ENCODE peak calls at places on chromosomes 11 and 22, in eight cellular contexts. P is stomach, O is upper lobe of left lung, R is A549, H is ovary, I is HepG2, A is tibial nerve, D is GM12878. W is an unnamed sample.

GRCh38 chr11:72812968-72813739 is 1.1 kb upstream of the ATG16L2 start:
- DNase-seq in P (peak), O (no peak), R (peak), H (peak), I (peak), A (no peak), D (no peak), W (peak)

GRCh38 chr11:120527111-120527748 is 15.7 kb downstream of the GRIK4 start:
- DNase-seq in P (no peak), O (peak), R (no peak), H (peak), I (no peak), A (no peak), D (no peak), W (no peak)

GRCh38 chr11:112780351-112781043 is 180.7 kb upstream of the NCAM1 start:
- DNase-seq in P (no peak), O (peak), R (no peak), H (no peak), I (no peak), A (no peak), D (no peak), W (no peak)

GRCh38 chr11:128512478-128513127 is 74.8 kb downstream of the ETS1 start:
- DNase-seq in P (no peak), O (peak), R (no peak), H (no peak), I (no peak), A (no peak), D (no peak), W (no peak)

GRCh38 chr11:6561288-6561687 is 42.1 kb downstream of the RRP8 start:
- DNase-seq in P (no peak), O (no peak), R (no peak), H (no peak), I (no peak), A (no peak), D (no peak), W (no peak)

GRCh38 chr22:44991218-44991617 is 18.6 kb downstream of the PHF21B start:
- DNase-seq in P (no peak), O (no peak), R (no peak), H (no peak), I (no peak), A (no peak), D (no peak), W (no peak)

GRCh38 chr11:102283088-102283487 is 34.2 kb upstream of the BIRC3 start:
- DNase-seq in P (no peak), O (no peak), R (no peak), H (no peak), I (no peak), A (no peak), D (no peak), W (no peak)

GRCh38 chr22:45937960-45938359 is 39.0 kb downstream of the WNT7B start:
- DNase-seq in P (no peak), O (no peak), R (no peak), H (no peak), I (no peak), A (no peak), D (no peak), W (no peak)

GRCh38 chr11:43648888-43649287 is 31.6 kb upstream of the HSD17B12 start:
- DNase-seq in P (no peak), O (no peak), R (no peak), H (no peak), I (no peak), A (no peak), D (no peak), W (no peak)

GRCh38 chr11:112477929-112478317 is 217.3 kb upstream of the PLET1 start:
- DNase-seq in P (no peak), O (no peak), R (no peak), H (no peak), I (no peak), A (no peak), D (no peak), W (no peak)

GRCh38 chr11:15941206-15941770 is 415.1 kb downstream of the SOX6 start:
- DNase-seq in P (no peak), O (peak), R (no peak), H (no peak), I (no peak), A (peak), D (no peak), W (no peak)

GRCh38 chr11:123145220-123145619 is 49.8 kb downstream of the CLMP start:
- DNase-seq in P (no peak), O (no peak), R (peak), H (peak), I (peak), A (no peak), D (no peak), W (no peak)

GRCh38 chr11:69215784-69216415 is 60.2 kb downstream of the SMIM38 start:
- DNase-seq in P (peak), O (no peak), R (peak), H (no peak), I (no peak), A (no peak), D (no peak), W (no peak)

GRCh38 chr11:61384271-61385242 is 7.8 kb upstream of the TMEM216 start:
- DNase-seq in P (no peak), O (no peak), R (no peak), H (no peak), I (peak), A (no peak), D (no peak), W (no peak)

GRCh38 chr22:43226368-43226979 is 39.5 kb upstream of the TTLL12 start:
- DNase-seq in P (no peak), O (peak), R (no peak), H (no peak), I (peak), A (no peak), D (no peak), W (no peak)

GRCh38 chr11:69864930-69865661 is 45.9 kb upstream of the FGF3 start:
- DNase-seq in P (no peak), O (peak), R (no peak), H (no peak), I (no peak), A (no peak), D (no peak), W (no peak)

GRCh38 chr11:24181395-24182047 is 315.3 kb upstream of the LUZP2 start:
- DNase-seq in P (no peak), O (no peak), R (no peak), H (no peak), I (no peak), A (no peak), D (no peak), W (no peak)

GRCh38 chr11:60159284-60159683 is 23.6 kb downstream of the MS4A6A start:
- DNase-seq in P (no peak), O (no peak), R (no peak), H (no peak), I (no peak), A (no peak), D (no peak), W (no peak)

GRCh38 chr11:60158666-60159065 is 24.2 kb downstream of the MS4A6A start:
- DNase-seq in P (no peak), O (no peak), R (no peak), H (no peak), I (no peak), A (no peak), D (no peak), W (no peak)

GRCh38 chr11:60159868-60160267 is 23.0 kb downstream of the MS4A6A start:
- DNase-seq in P (no peak), O (no peak), R (no peak), H (no peak), I (no peak), A (no peak), D (no peak), W (no peak)

GRCh38 chr11:60161107-60161506 is 21.8 kb downstream of the MS4A6A start:
- DNase-seq in P (no peak), O (no peak), R (no peak), H (no peak), I (no peak), A (no peak), D (no peak), W (no peak)

GRCh38 chr11:60155928-60156327 is 27.0 kb downstream of the MS4A6A start:
- DNase-seq in P (no peak), O (no peak), R (no peak), H (no peak), I (no peak), A (no peak), D (no peak), W (no peak)
- TF ChIP-seq EP300 in P (no peak), O (no peak), R (no peak), H (no peak), I (no peak), A (no peak), D (no peak), W (no peak)

GRCh38 chr11:117483372-117483771 is 155.7 kb downstream of the CEP164 start:
- DNase-seq in P (no peak), O (no peak), R (no peak), H (no peak), I (no peak), A (no peak), D (no peak), W (no peak)

GRCh38 chr11:117482881-117483280 is 155.2 kb downstream of the CEP164 start:
- DNase-seq in P (no peak), O (no peak), R (no peak), H (no peak), I (no peak), A (no peak), D (no peak), W (no peak)

GRCh38 chr11:117484159-117484558 is 156.5 kb downstream of the CEP164 start:
- DNase-seq in P (no peak), O (no peak), R (no peak), H (no peak), I (no peak), A (no peak), D (no peak), W (no peak)

GRCh38 chr11:117488996-117489952 is 161.6 kb downstream of the CEP164 start:
- DNase-seq in P (no peak), O (no peak), R (no peak), H (no peak), I (no peak), A (no peak), D (no peak), W (no peak)

GRCh38 chr11:117486059-117486458 is 158.4 kb downstream of the CEP164 start:
- DNase-seq in P (no peak), O (no peak), R (no peak), H (no peak), I (no peak), A (no peak), D (no peak), W (no peak)
- TF ChIP-seq EP300 in P (no peak), O (no peak), R (no peak), H (no peak), I (no peak), A (no peak), D (no peak), W (no peak)

DNA sequence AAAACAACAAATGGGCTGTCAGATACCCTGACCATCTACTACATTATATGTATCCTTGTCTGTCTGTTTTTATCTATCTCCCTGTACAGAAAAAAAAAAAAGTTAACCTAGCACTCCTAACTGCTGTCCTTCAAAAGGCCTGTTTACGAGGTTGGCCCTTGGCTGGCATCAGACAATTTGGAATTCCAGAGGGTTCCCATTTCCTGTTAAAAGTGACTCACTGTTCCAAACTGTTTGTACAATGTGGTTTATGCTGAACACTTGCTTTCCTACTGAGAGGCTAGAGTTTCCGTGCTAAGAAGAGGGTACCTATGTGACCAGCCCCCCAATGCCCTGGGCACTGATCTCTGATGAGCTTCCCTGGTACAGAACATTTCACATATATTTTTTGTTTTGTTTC is 65.9 kb upstream of the HMGXB4 start:
- DNase-seq in P (no peak), O (no peak), R (no peak), H (no peak), I (peak), A (no peak), D (no peak), W (no peak)
- TF ChIP-seq EP300 in P (no peak), O (no peak), R (no peak), H (no peak), I (no peak), A (no peak), D (no peak), W (no peak)

DNA sequence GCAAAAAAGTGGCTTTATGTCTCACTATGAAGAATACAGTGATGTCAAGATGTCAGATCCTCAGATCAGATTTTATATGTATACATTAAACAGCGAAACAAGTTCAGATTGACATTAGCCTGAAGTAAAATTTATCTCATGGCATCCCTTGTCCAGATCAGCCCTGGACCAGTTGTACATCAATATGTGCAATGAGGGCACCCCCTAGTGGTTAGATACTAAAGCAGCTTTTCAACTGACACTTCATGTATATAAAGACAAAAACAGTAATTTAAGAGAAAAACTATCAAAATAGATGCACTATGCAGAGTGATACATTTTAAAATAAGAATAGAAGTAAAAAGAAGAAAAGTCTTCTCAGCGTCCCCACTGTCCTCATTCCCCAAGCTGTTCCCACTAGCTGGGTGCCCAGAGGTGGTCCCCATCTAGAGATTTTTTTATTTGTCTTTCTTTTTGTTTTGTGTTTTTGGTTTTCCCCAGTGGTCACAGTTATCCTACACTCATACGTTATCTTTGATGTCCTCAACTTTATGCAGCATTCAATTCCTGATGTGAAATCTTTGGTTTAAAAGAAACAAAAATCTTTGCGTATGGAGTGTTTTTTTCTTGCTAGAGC is 2193.4 kb upstream of the RAG2 start:
- DNase-seq in P (no peak), O (no peak), R (peak), H (peak), I (peak), A (no peak), D (no peak), W (no peak)
- TF ChIP-seq EP300 in P (no peak), O (no peak), R (no peak), H (no peak), I (no peak), A (no peak), D (no peak), W (no peak)

GRCh38 chr11:27861706-27862430 is 161.6 kb upstream of the BDNF start:
- DNase-seq in P (no peak), O (no peak), R (no peak), H (no peak), I (no peak), A (no peak), D (no peak), W (no peak)
- TF ChIP-seq EP300 in P (no peak), O (no peak), R (no peak), H (no peak), I (no peak), A (no peak), D (no peak), W (no peak)

DNA sequence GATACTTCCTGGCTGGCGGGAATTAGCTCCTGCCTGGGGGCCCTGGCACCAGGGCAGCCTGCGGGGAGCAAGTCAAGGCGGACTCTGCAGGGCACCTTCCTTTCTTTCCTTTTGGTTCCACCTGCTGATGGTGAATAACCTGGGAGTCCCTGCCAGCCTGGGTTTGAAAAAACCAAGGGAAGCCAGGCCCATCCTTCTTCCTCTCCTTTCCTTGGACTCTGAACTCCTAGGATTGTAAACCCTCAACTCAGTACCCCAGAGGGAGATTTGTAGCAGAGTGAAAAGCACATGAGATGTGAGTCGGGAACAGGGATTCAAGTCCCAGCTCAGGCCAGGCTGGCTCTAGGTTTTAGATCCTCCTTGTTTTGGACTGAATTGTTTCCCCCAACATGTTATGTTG is 216.8 kb downstream of the CEP164 start:
- DNase-seq in P (no peak), O (no peak), R (no peak), H (no peak), I (no peak), A (no peak), D (no peak), W (peak)
- TF ChIP-seq EP300 in P (no peak), O (no peak), R (no peak), H (no peak), I (no peak), A (no peak), D (no peak), W (no peak)